ENCODE peak calls at places on chromosomes 12 and 14, in seven cellular contexts. M, K, Y, T, P, O and U are unnamed samples.

GRCh38 chr14:74906923-74907620 is 16.0 kb downstream of the RPS6KL1 start:
- DNase-seq in O (no peak), P (no peak), T (peak; percentile 56), M (no peak), Y (no peak), K (no peak), U (no peak)

GRCh38 chr12:83843531-83843930 is 1069.1 kb downstream of the SLC6A15 start:
- DNase-seq in P (no peak), M (no peak), K (no peak), Y (no peak), O (no peak), T (no peak), U (no peak)

GRCh38 chr14:59117754-59118153 is 70.7 kb upstream of the DAAM1 start:
- DNase-seq in K (no peak), M (no peak), P (no peak), Y (no peak), O (no peak), T (no peak), U (no peak)

GRCh38 chr14:35332517-35333346 is 40.5 kb downstream of the PSMA6 start:
- DNase-seq in Y (no peak), M (peak; percentile 40), K (peak; percentile 22), T (peak; percentile 19), O (no peak), P (no peak), U (no peak)

GRCh38 chr14:88955470-88955869 is 131.0 kb downstream of the TTC8 start:
- DNase-seq in Y (no peak), M (no peak), P (no peak), K (no peak), O (no peak), T (no peak), U (no peak)

GRCh38 chr12:19639781-19640180 is 200.5 kb downstream of the AEBP2 start:
- DNase-seq in T (no peak), O (no peak), M (no peak), Y (no peak), P (no peak), K (no peak), U (no peak)

GRCh38 chr14:99280852-99281251 is 8.9 kb upstream of the BCL11B start:
- DNase-seq in T (no peak), Y (no peak), O (no peak), M (no peak), K (no peak), P (no peak), U (no peak)

GRCh38 chr14:99476864-99477263 is 3.8 kb downstream of the SETD3 start:
- DNase-seq in T (no peak), O (no peak), M (no peak), P (no peak), Y (no peak), K (no peak), U (no peak)

GRCh38 chr12:121719926-121720414 is 7.4 kb downstream of the TMEM120B start:
- DNase-seq in M (no peak), T (no peak), K (no peak), Y (no peak), P (no peak), O (no peak), U (no peak)

GRCh38 chr12:38588618-38589309 is 272.2 kb downstream of the ALG10B start:
- DNase-seq in K (no peak), O (no peak), P (no peak), T (no peak), M (no peak), Y (no peak), U (no peak)

GRCh38 chr14:67352055-67352454 is 7.5 kb downstream of the ATP6V1D start:
- DNase-seq in P (no peak), K (no peak), O (no peak), M (no peak), T (no peak), Y (no peak), U (no peak)

GRCh38 chr12:6936642-6937480 is 6.8 kb upstream of the RNU7-1 start:
- DNase-seq in K (peak; percentile 51), M (no peak), O (no peak), T (peak; percentile 78), P (no peak), Y (peak; percentile 46), U (no peak)
- TF ChIP-seq CTCF in K (no peak), M (no peak), O (no peak), T (peak; percentile 21), P (no peak), Y (no peak), U (no peak)

DNA sequence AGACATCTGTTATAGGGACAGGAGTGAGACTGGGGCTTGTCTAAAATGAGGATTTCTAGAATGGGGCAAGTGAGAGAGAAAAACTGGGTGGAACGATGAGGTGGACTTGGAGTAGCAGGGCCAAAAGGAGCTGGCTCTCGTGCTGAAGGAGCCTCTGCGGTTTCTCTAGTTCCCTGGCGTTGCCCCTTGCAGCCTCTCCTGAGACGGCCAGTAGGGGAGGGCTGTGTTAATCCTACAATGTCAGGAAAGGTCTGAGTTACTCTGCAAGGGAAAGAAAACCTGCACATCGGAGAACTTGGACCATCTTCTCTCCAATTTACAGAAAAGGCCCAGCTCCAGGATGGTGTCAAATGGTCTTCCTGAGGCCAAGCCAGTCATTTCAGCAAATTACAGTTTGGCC is 963.8 kb upstream of the FLRT2 start:
- DNase-seq in O (no peak), P (no peak), M (no peak), T (peak; percentile 25), K (no peak), Y (no peak), U (no peak)
- TF ChIP-seq CTCF in O (no peak), P (no peak), M (no peak), T (no peak), K (no peak), Y (no peak), U (no peak)

GRCh38 chr14:21711360-21711961 is 37.8 kb upstream of the OR4E1 start:
- DNase-seq in Y (peak; percentile 14), P (no peak), K (peak; percentile 34), O (no peak), T (peak; percentile 68), M (no peak), U (no peak)
- TF ChIP-seq CTCF in Y (peak; percentile 79), P (peak; percentile 91), K (peak; percentile 86), O (peak; percentile 53), T (peak; percentile 89), M (peak; percentile 64), U (peak; percentile 62)

GRCh38 chr14:47919334-47919846 is 244.0 kb upstream of the MDGA2 start:
- DNase-seq in Y (no peak), O (no peak), M (no peak), T (no peak), P (no peak), K (no peak), U (no peak)

GRCh38 chr14:47921133-47921532 is 245.7 kb upstream of the MDGA2 start:
- DNase-seq in P (no peak), Y (no peak), K (no peak), M (no peak), T (no peak), O (no peak), U (no peak)

GRCh38 chr14:47919994-47920393 is 244.6 kb upstream of the MDGA2 start:
- DNase-seq in M (no peak), P (no peak), K (no peak), O (no peak), T (no peak), Y (peak; percentile 42), U (no peak)

GRCh38 chr14:47917344-47917954 is 242.0 kb upstream of the MDGA2 start:
- DNase-seq in T (peak; percentile 77), M (no peak), Y (peak; percentile 47), P (peak; percentile 47), O (no peak), K (no peak), U (no peak)
- TF ChIP-seq CTCF in T (peak; percentile 95), M (peak; percentile 16), Y (peak; percentile 80), P (peak; percentile 73), O (peak; percentile 28), K (peak; percentile 60), U (peak; percentile 76)